ENCODE peak calls at places on chromosomes 3 and 15, in five cellular contexts. One of them, this sample, is unnamed.

GRCh38 chr3:133821767-133822638 is 16.4 kb downstream of the SRPRB start:
- DNase-seq in PC-3: peak; percentile 66
- DNase-seq in MM.1S: peak; percentile 34
- DNase-seq in GM23248: peak; percentile 79
- DNase-seq in HCT116: peak; percentile 55
- DNase-seq in this sample: peak; percentile 59

GRCh38 chr15:69474846-69475455 is 22.3 kb downstream of the RPLP1 start:
- DNase-seq in GM23248: peak; percentile 55
- DNase-seq in HCT116: no peak
- DNase-seq in MM.1S: no peak
- DNase-seq in PC-3: no peak
- DNase-seq in this sample: no peak

GRCh38 chr3:86958534-86958933 is 32.4 kb downstream of the VGLL3 start:
- DNase-seq in GM23248: peak; percentile 90
- DNase-seq in HCT116: no peak
- DNase-seq in MM.1S: no peak
- DNase-seq in PC-3: peak; percentile 34
- DNase-seq in this sample: peak; percentile 26

GRCh38 chr15:44882499-44882968 is 74.0 kb upstream of the TERB2 start:
- DNase-seq in PC-3: peak; percentile 16
- DNase-seq in HCT116: no peak
- DNase-seq in MM.1S: no peak
- DNase-seq in GM23248: no peak
- DNase-seq in this sample: no peak

GRCh38 chr3:139132976-139133375 is 88.3 kb upstream of the PRR23C start:
- DNase-seq in MM.1S: no peak
- DNase-seq in GM23248: no peak
- DNase-seq in HCT116: no peak
- DNase-seq in PC-3: no peak
- DNase-seq in this sample: no peak

GRCh38 chr15:101675015-101675414 is 22.8 kb upstream of the TM2D3 start:
- DNase-seq in HCT116: no peak
- DNase-seq in PC-3: peak; percentile 64
- DNase-seq in MM.1S: no peak
- DNase-seq in GM23248: peak; percentile 95
- DNase-seq in this sample: no peak

GRCh38 chr3:138135141-138135832 is 3.1 kb upstream of the A4GNT start:
- DNase-seq in GM23248: no peak
- DNase-seq in PC-3: no peak
- DNase-seq in MM.1S: no peak
- DNase-seq in HCT116: no peak
- DNase-seq in this sample: no peak

GRCh38 chr3:86708908-86709307 is 282.0 kb downstream of the VGLL3 start:
- DNase-seq in MM.1S: no peak
- DNase-seq in GM23248: no peak
- DNase-seq in PC-3: no peak
- DNase-seq in HCT116: no peak
- DNase-seq in this sample: no peak

GRCh38 chr15:62559049-62559733 is 394.1 kb upstream of the C2CD4B start:
- DNase-seq in PC-3: no peak
- DNase-seq in HCT116: no peak
- DNase-seq in GM23248: peak; percentile 87
- DNase-seq in MM.1S: no peak
- DNase-seq in this sample: no peak

GRCh38 chr3:30288830-30289229 is 317.6 kb upstream of the TGFBR2 start:
- DNase-seq in PC-3: no peak
- DNase-seq in GM23248: no peak
- DNase-seq in HCT116: no peak
- DNase-seq in MM.1S: no peak
- DNase-seq in this sample: no peak

GRCh38 chr3:113132571-113132996 is 78.8 kb upstream of the BOC start:
- DNase-seq in HCT116: no peak
- DNase-seq in GM23248: peak; percentile 68
- DNase-seq in MM.1S: no peak
- DNase-seq in PC-3: peak; percentile 74
- DNase-seq in this sample: no peak

GRCh38 chr3:61358364-61358763 is 107.1 kb upstream of the FHIT start:
- DNase-seq in HCT116: no peak
- DNase-seq in MM.1S: peak; percentile 67
- DNase-seq in GM23248: no peak
- DNase-seq in PC-3: no peak
- DNase-seq in this sample: no peak

GRCh38 chr3:14374444-14374883 is 27.9 kb upstream of the SLC6A6 start:
- DNase-seq in HCT116: no peak
- DNase-seq in GM23248: no peak
- DNase-seq in MM.1S: no peak
- DNase-seq in PC-3: no peak
- DNase-seq in this sample: no peak

GRCh38 chr15:48021336-48022086 is 99.3 kb upstream of the SLC24A5 start:
- DNase-seq in PC-3: peak; percentile 9
- DNase-seq in MM.1S: no peak
- DNase-seq in HCT116: no peak
- DNase-seq in GM23248: peak; percentile 4
- DNase-seq in this sample: no peak

GRCh38 chr3:197468167-197468566 is 87.6 kb downstream of the BDH1 start:
- DNase-seq in PC-3: no peak
- DNase-seq in HCT116: no peak
- DNase-seq in GM23248: no peak
- DNase-seq in MM.1S: no peak
- DNase-seq in this sample: no peak

GRCh38 chr3:12187448-12188327 is 29.0 kb upstream of the TIMP4 start:
- DNase-seq in HCT116: no peak
- DNase-seq in MM.1S: no peak
- DNase-seq in GM23248: peak; percentile 77
- DNase-seq in PC-3: peak; percentile 67
- DNase-seq in this sample: no peak

GRCh38 chr3:69052567-69052898 is 400 bp upstream of the TMF1 start:
- DNase-seq in HCT116: no peak
- DNase-seq in MM.1S: no peak
- DNase-seq in PC-3: no peak
- DNase-seq in GM23248: no peak
- DNase-seq in this sample: no peak

GRCh38 chr3:161496508-161496907 is at the start of gene OTOL1:
- DNase-seq in GM23248: no peak
- DNase-seq in HCT116: no peak
- DNase-seq in PC-3: no peak
- DNase-seq in MM.1S: no peak
- DNase-seq in this sample: no peak

GRCh38 chr3:25151497-25151896 is 276.6 kb upstream of the RARB start:
- DNase-seq in HCT116: no peak
- DNase-seq in GM23248: no peak
- DNase-seq in MM.1S: no peak
- DNase-seq in PC-3: no peak
- DNase-seq in this sample: no peak

GRCh38 chr3:13501958-13502790 is 22.1 kb downstream of the HDAC11 start:
- DNase-seq in HCT116: no peak
- DNase-seq in GM23248: no peak
- DNase-seq in PC-3: no peak
- DNase-seq in MM.1S: no peak
- DNase-seq in this sample: no peak

GRCh38 chr3:176490357-176490756 is 706.9 kb downstream of the TBL1XR1 start:
- DNase-seq in GM23248: no peak
- DNase-seq in HCT116: no peak
- DNase-seq in MM.1S: peak; percentile 87
- DNase-seq in PC-3: no peak
- DNase-seq in this sample: peak; percentile 14

GRCh38 chr15:93048759-93049161 is 40.3 kb downstream of the RGMA start:
- DNase-seq in MM.1S: no peak
- DNase-seq in GM23248: no peak
- DNase-seq in PC-3: peak; percentile 57
- DNase-seq in HCT116: no peak
- DNase-seq in this sample: no peak

GRCh38 chr3:17149744-17150143 is 265.0 kb downstream of the PLCL2 start:
- DNase-seq in GM23248: no peak
- DNase-seq in MM.1S: no peak
- DNase-seq in HCT116: no peak
- DNase-seq in PC-3: no peak
- DNase-seq in this sample: no peak

GRCh38 chr15:60407406-60407805 is 9.6 kb upstream of the ANXA2 start:
- DNase-seq in MM.1S: no peak
- DNase-seq in HCT116: no peak
- DNase-seq in PC-3: peak; percentile 89
- DNase-seq in GM23248: peak; percentile 85
- DNase-seq in this sample: no peak

GRCh38 chr3:189641776-189642175 is 10.6 kb downstream of the TP63 start:
- DNase-seq in HCT116: no peak
- DNase-seq in PC-3: peak; percentile 87
- DNase-seq in GM23248: no peak
- DNase-seq in MM.1S: no peak
- DNase-seq in this sample: peak; percentile 20

DNA sequence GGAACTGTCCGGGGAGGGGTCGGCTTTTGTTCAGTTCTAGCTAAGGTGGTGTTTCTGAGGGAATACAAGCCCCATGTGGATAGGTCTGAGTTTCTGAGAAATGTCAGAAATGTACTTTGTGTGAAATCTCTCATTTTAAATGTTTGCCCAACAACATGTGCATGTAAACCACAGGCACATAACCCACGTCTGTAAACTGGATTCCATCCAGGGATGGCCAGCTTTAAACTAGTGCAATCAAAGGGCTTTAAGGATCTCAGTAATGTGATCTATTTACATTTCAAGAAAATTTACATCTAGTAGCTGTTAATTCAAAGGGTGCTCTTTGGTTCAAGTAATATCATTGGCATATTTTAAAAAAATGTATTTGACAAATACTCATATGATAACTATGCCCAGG is 52.0 kb downstream of the POLR2M start:
- DNase-seq in MM.1S: no peak
- DNase-seq in GM23248: no peak
- DNase-seq in HCT116: no peak
- DNase-seq in PC-3: no peak
- DNase-seq in this sample: no peak
- TF ChIP-seq EZH2phosphoT487 in MM.1S: no peak
- TF ChIP-seq EZH2phosphoT487 in GM23248: no peak
- TF ChIP-seq EZH2phosphoT487 in HCT116: no peak
- TF ChIP-seq EZH2phosphoT487 in PC-3: no peak
- TF ChIP-seq EZH2phosphoT487 in this sample: no peak

DNA sequence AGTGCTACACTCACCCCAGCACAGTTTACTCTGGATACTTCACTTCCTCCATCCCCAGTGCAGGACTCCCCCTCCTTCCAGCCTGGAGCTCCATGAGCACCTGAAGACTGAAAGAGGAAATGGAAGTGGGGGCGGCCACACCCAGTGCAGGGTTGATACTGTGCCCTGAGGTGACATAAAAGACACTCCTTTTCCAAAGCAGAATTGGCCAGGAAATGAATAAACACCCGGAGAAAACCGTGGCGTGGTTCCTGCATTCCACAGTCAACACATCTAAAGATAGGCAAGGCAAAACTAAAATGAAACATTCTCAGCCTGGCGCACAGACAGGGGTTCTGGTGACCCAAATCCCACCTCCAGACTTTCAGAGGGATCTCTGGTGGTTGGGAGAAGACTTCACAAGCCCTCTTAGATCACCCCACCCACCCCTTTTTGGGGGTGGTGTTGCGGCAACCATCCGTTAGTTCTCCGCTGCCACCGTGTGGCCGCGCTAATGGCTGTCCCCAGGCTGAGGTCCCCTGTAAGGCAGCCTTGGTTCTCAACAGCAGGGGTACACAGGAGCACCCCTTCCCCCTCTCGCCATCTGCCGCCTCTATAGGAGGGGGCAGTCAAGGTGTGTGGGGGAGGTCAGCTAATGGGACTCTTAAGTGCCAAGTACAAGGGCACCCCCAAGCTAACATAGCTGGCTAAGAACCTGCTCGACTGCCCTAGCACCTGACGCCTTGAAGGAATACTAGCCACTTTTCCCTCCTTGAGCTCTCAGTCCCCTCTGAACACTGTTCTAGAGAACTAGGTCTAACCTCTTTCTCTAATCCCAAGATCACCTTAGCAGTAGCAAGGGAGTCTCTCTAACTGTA is 2.6 kb upstream of the MST1R start:
- DNase-seq in MM.1S: no peak
- DNase-seq in HCT116: peak; percentile 55
- DNase-seq in PC-3: peak; percentile 86
- DNase-seq in GM23248: peak; percentile 67
- DNase-seq in this sample: peak; percentile 85
- TF ChIP-seq EZH2phosphoT487 in MM.1S: no peak
- TF ChIP-seq EZH2phosphoT487 in HCT116: no peak
- TF ChIP-seq EZH2phosphoT487 in PC-3: no peak
- TF ChIP-seq EZH2phosphoT487 in GM23248: no peak
- TF ChIP-seq EZH2phosphoT487 in this sample: no peak

DNA sequence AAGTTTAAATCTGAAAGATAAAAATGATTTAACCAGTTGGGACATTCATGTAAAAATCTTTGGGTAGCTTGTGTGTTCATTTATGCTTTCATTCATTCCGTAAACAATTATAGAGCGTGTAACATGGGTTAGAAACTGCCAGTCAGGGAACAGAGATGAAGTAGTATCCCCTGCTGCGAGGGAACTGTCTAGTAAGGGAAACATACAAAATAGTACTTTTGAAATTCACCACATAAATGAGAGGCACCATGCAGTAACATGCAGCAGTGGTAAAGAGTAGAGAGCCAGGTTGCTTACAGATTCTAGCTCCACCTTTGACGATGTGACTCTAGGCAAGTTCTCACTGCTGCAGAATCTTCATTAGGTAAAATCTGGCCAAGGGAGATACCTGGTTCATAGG is 921 bp downstream of the DZIP3 start:
- DNase-seq in GM23248: peak; percentile 14
- DNase-seq in MM.1S: peak; percentile 8
- DNase-seq in HCT116: no peak
- DNase-seq in PC-3: no peak
- DNase-seq in this sample: peak; percentile 7
- TF ChIP-seq EZH2phosphoT487 in GM23248: no peak
- TF ChIP-seq EZH2phosphoT487 in MM.1S: no peak
- TF ChIP-seq EZH2phosphoT487 in HCT116: no peak
- TF ChIP-seq EZH2phosphoT487 in PC-3: no peak
- TF ChIP-seq EZH2phosphoT487 in this sample: no peak

DNA sequence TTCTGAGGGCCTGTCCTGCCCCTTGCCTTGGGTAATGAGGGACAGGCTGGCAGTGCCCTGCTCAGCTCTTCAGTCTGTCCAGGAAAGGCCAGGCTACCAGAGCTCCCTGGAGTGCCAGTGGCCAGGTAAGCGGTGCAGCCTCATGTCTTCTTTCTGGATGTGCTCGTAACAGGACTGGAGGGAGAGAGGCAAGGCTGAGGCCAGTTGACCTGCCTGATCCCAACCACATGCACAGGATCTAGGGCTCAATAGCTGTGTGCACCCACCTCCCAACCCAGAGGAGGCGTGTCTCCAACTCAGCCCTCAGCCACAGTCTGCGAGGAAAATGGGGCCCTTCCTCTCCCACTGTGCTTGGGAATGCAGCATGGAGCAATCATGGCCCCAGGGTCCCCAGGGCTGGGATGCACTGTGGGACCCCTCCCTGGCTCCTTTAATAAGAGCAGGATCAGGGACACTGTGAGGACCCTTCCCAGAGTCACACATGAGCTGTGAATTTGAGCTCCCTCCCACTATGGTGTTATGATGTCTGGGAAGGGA is 22.5 kb downstream of the ALS2CL start:
- DNase-seq in HCT116: no peak
- DNase-seq in MM.1S: no peak
- DNase-seq in GM23248: no peak
- DNase-seq in PC-3: no peak
- DNase-seq in this sample: no peak
- TF ChIP-seq EZH2phosphoT487 in HCT116: no peak
- TF ChIP-seq EZH2phosphoT487 in MM.1S: no peak
- TF ChIP-seq EZH2phosphoT487 in GM23248: no peak
- TF ChIP-seq EZH2phosphoT487 in PC-3: no peak
- TF ChIP-seq EZH2phosphoT487 in this sample: no peak